ENCODE peak calls at places on chromosomes 3 and 15, in eight cellular contexts. G is HCT116, S is adipocyte, O is body of pancreas, D is sigmoid colon, L is neural progenitor cell, N is K562, R is IMR-90. P is an unnamed sample. For H3K27me3 and H3K4me1, the result is how much of the 10 kb centered on the place peaks cover.

GRCh38 chr15:69435980-69436379 is 16.6 kb upstream of the RPLP1 start:
- DNase-seq in G (no peak), S (no peak), O (no peak), D (no peak), L (no peak), N (no peak), R (no peak), P (no peak)

GRCh38 chr3:53039376-53039752 is 6.5 kb downstream of the SFMBT1 start:
- DNase-seq in G (no peak), S (no peak), O (no peak), D (no peak), L (no peak), N (no peak), R (no peak), P (no peak)

GRCh38 chr3:186417791-186418190 is 55.8 kb upstream of the DGKG start:
- DNase-seq in G (no peak), S (peak), O (no peak), D (no peak), L (no peak), N (no peak), R (peak), P (no peak)

GRCh38 chr3:5607581-5607980 is 420.1 kb downstream of the EDEM1 start:
- DNase-seq in G (no peak), S (no peak), O (no peak), D (no peak), L (no peak), N (no peak), R (no peak), P (no peak)

GRCh38 chr3:69032137-69032536 is 18.7 kb upstream of the EOGT start:
- DNase-seq in G (no peak), S (peak), O (no peak), D (no peak), L (no peak), N (no peak), R (peak), P (no peak)

GRCh38 chr15:77138167-77138522 is 67.2 kb upstream of the TSPAN3 start:
- DNase-seq in G (no peak), S (no peak), O (no peak), D (no peak), L (no peak), N (no peak), R (peak), P (no peak)

GRCh38 chr3:64016941-64017620 is 6.2 kb downstream of the PSMD6 start:
- DNase-seq in G (no peak), S (peak), O (no peak), D (no peak), L (no peak), N (no peak), R (no peak), P (no peak)

GRCh38 chr3:173983353-173983752 is 585.8 kb downstream of the NLGN1 start:
- DNase-seq in G (no peak), S (no peak), O (no peak), D (no peak), L (no peak), N (no peak), R (peak), P (no peak)

GRCh38 chr3:48039487-48040190 is 23.4 kb upstream of the MAP4 start:
- DNase-seq in G (peak), S (peak), O (no peak), D (no peak), L (peak), N (no peak), R (peak), P (no peak)

GRCh38 chr3:124246949-124247348 is 255.0 kb upstream of the ROPN1 start:
- DNase-seq in G (peak), S (peak), O (no peak), D (no peak), L (peak), N (peak), R (peak), P (no peak)

GRCh38 chr3:176663376-176663775 is 533.9 kb downstream of the TBL1XR1 start:
- DNase-seq in G (no peak), S (peak), O (no peak), D (no peak), L (peak), N (no peak), R (peak), P (no peak)

GRCh38 chr3:23567917-23568316 is 237.8 kb upstream of the UBE2E1 start:
- DNase-seq in G (peak), S (peak), O (no peak), D (no peak), L (no peak), N (no peak), R (peak), P (no peak)

GRCh38 chr3:178343433-178344038 is 192.7 kb upstream of the KCNMB2 start:
- DNase-seq in G (no peak), S (no peak), O (peak), D (peak), L (no peak), N (no peak), R (no peak), P (no peak)

DNA sequence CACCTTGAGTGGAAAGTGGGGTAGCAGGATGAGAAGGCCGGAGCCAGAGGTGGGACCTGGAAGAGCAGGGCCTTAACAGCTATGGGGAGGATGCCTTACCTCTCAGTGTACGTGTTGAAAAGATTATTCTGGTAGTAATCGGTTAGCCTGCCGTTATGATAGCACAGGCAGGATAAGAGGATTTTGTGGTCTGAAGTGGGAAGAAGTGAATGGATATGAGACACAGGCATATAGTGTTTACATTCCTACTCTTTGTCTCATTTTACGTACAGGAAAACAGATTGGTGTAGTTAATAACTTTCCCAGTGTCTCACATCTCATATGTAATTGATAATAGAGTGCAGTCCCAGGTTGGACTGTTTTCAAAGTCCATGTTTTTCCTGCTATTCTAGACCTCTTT is 172.3 kb downstream of the KLHL25 start:
- DNase-seq in G (no peak), S (peak), O (no peak), D (no peak), L (no peak), N (no peak), R (peak), P (no peak)
- H3K4me3 ChIP-seq in G (no peak), S (peak), O (no peak), D (peak), L (no peak), N (no peak), R (no peak), P (no peak)

DNA sequence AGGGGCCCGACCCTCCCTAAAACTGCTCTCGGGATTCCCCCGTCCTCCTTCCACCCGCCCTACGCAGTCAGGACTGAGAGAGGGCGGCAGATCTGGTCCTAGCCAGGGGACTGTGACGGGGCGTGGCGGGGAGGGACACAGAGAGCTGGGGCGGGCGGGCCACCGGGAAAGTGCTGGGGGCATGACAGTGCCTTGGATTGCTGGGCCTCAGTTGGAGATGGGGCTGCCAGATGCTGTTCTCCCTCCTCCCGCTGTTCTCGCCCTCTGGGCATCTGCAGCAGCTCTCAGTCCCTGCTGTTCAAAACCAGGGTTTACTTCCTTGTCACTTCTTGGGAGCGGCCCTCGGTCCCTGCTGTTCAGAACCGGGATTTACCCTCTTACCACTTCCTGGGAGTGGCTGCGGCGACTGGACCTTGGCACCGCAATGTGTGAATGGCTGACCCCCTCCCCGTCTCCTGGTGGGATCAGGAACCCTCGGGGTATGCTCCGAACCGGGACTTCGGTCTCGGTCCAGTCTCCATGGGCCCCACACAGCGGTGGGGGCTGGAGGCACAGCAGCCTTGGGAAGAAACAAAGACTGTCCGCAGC is 1.8 kb upstream of the RPP25 start:
- DNase-seq in G (no peak), S (peak), O (peak), D (peak), L (peak), N (no peak), R (no peak), P (no peak)
- H3K27me3 ChIP-seq in G (under half), S (under half), O (under half), D (under half), L (half or more), N (under half), R (half or more), P (under half)

GRCh38 chr15:31299588-31300207 is 26.9 kb upstream of the KLF13 start:
- DNase-seq in G (no peak), S (no peak), O (no peak), D (peak), L (no peak), N (no peak), R (no peak), P (no peak)
- H3K4me1 ChIP-seq in G (under half), S (under half), O (under half), D (under half), L (half or more), N (under half), R (under half), P (under half)

GRCh38 chr15:96337991-96338771 is 7.7 kb downstream of the NR2F2 start:
- DNase-seq in G (no peak), S (peak), O (no peak), D (no peak), L (peak), N (no peak), R (no peak), P (no peak)
- H3K4me3 ChIP-seq in G (no peak), S (peak), O (no peak), D (peak), L (peak), N (peak), R (peak), P (no peak)

GRCh38 chr15:88708256-88709054 is 69.6 kb downstream of the ISG20 start:
- DNase-seq in G (no peak), S (peak), O (no peak), D (no peak), L (no peak), N (no peak), R (no peak), P (no peak)

GRCh38 chr15:88705769-88706165 is 67.0 kb downstream of the ISG20 start:
- DNase-seq in G (no peak), S (no peak), O (no peak), D (peak), L (no peak), N (no peak), R (no peak), P (no peak)

GRCh38 chr15:88704791-88705768 is 66.3 kb downstream of the ISG20 start:
- DNase-seq in G (no peak), S (peak), O (no peak), D (peak), L (peak), N (no peak), R (no peak), P (no peak)

GRCh38 chr15:88709960-88710715 is 71.3 kb downstream of the ISG20 start:
- DNase-seq in G (no peak), S (no peak), O (no peak), D (no peak), L (no peak), N (no peak), R (no peak), P (no peak)

GRCh38 chr15:88707766-88708165 is 69.0 kb downstream of the ISG20 start:
- DNase-seq in G (no peak), S (peak), O (no peak), D (no peak), L (no peak), N (no peak), R (no peak), P (no peak)
- H3K27me3 ChIP-seq in G (under half), S (under half), O (under half), D (under half), L (half or more), N (under half), R (under half), P (under half)

GRCh38 chr3:16993227-16993626 is 108.5 kb downstream of the PLCL2 start:
- DNase-seq in G (no peak), S (peak), O (peak), D (no peak), L (no peak), N (no peak), R (peak), P (no peak)
- H3K4me1 ChIP-seq in G (under half), S (under half), O (half or more), D (under half), L (under half), N (under half), R (under half), P (under half)

DNA sequence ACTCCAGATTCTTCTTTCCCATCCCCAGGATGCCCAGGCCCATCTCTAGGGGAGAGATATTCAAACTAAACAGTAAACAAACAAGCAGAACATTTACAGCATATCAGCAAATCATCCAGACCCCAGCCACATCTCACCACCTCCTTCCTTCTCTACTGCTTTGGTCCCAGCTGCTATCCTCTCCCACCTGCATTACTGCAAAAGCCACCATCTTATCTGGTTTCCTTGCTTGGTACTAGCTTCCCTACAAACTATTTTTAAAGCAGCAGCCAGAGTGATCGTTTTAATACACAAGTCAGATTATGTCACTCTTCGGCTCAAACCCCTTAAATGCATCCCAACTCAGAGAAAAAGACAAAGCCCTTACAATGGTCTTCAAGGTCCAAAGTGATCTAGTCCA is 4.8 kb downstream of the LYSMD2 start:
- DNase-seq in G (no peak), S (no peak), O (no peak), D (no peak), L (no peak), N (no peak), R (no peak), P (no peak)
- H3K4me3 ChIP-seq in G (no peak), S (no peak), O (no peak), D (no peak), L (no peak), N (no peak), R (no peak), P (no peak)

GRCh38 chr3:10495003-10495402 is 10.4 kb downstream of the ATP2B2 start:
- DNase-seq in G (peak), S (no peak), O (peak), D (no peak), L (no peak), N (peak), R (peak), P (no peak)

GRCh38 chr3:10494180-10494579 is 11.2 kb downstream of the ATP2B2 start:
- DNase-seq in G (no peak), S (no peak), O (no peak), D (no peak), L (no peak), N (no peak), R (no peak), P (no peak)

GRCh38 chr3:10492351-10493201 is 12.8 kb downstream of the ATP2B2 start:
- DNase-seq in G (no peak), S (no peak), O (no peak), D (no peak), L (no peak), N (no peak), R (no peak), P (no peak)

GRCh38 chr3:10495614-10496013 is 9.8 kb downstream of the ATP2B2 start:
- DNase-seq in G (no peak), S (no peak), O (no peak), D (no peak), L (no peak), N (no peak), R (no peak), P (no peak)

GRCh38 chr3:10493202-10493589 is 12.2 kb downstream of the ATP2B2 start:
- DNase-seq in G (no peak), S (no peak), O (no peak), D (no peak), L (no peak), N (no peak), R (no peak), P (no peak)
- H3K27me3 ChIP-seq in G (under half), S (half or more), O (under half), D (under half), L (under half), N (under half), R (under half), P (under half)

GRCh38 chr3:119296723-119297122 is 2.5 kb downstream of the ARHGAP31 start:
- DNase-seq in G (no peak), S (peak), O (no peak), D (no peak), L (no peak), N (no peak), R (no peak), P (no peak)

GRCh38 chr3:119295816-119296484 is 1.8 kb downstream of the ARHGAP31 start:
- DNase-seq in G (no peak), S (peak), O (no peak), D (no peak), L (no peak), N (no peak), R (no peak), P (no peak)

GRCh38 chr3:119294889-119295769 is 946 bp downstream of the ARHGAP31 start:
- DNase-seq in G (no peak), S (peak), O (peak), D (peak), L (peak), N (no peak), R (peak), P (no peak)

GRCh38 chr3:119298565-119298941 is 4.4 kb downstream of the ARHGAP31 start:
- DNase-seq in G (no peak), S (no peak), O (no peak), D (no peak), L (no peak), N (no peak), R (no peak), P (no peak)

GRCh38 chr3:119297169-119297568 is 3.0 kb downstream of the ARHGAP31 start:
- DNase-seq in G (no peak), S (peak), O (no peak), D (no peak), L (no peak), N (no peak), R (peak), P (no peak)
- H3K4me1 ChIP-seq in G (under half), S (under half), O (under half), D (under half), L (under half), N (under half), R (under half), P (under half)